ENCODE peak calls at places on chromosomes 5 and 9, in nine cellular contexts. O is spleen; I is colonic mucosa; C is tibial nerve; L is body of pancreas; P is CD8-positive, alpha-beta memory T cell; M is naive thymus-derived CD4-positive, alpha-beta T cell; T is psoas muscle; D is OCI-LY7. Q is an unnamed sample.

GRCh38 chr5:53779541-53779981 is 219.1 kb downstream of the NDUFS4 start:
- DNase-seq in L (no peak), I (no peak), O (no peak), D (no peak), C (peak; percentile 10), T (no peak), P (no peak), M (no peak), Q (peak; percentile 37)

GRCh38 chr5:133396187-133396621 is 216.1 kb downstream of the FSTL4 start:
- DNase-seq in P (no peak), D (no peak), I (no peak), O (no peak), T (no peak), C (no peak), L (no peak), M (no peak), Q (no peak)

GRCh38 chr9:87381746-87382145 is 115.9 kb upstream of the DAPK1 start:
- DNase-seq in P (no peak), D (no peak), I (no peak), O (no peak), T (no peak), L (no peak), C (no peak), M (no peak), Q (no peak)

GRCh38 chr5:90161399-90161798 is 248.2 kb downstream of the CETN3 start:
- DNase-seq in C (peak; percentile 22), L (peak; percentile 71), P (no peak), I (no peak), M (no peak), D (peak; percentile 1), T (no peak), O (peak; percentile 78), Q (peak; percentile 75)

GRCh38 chr5:175013251-175013650 is 288.9 kb downstream of the MSX2 start:
- DNase-seq in I (no peak), D (no peak), P (no peak), M (no peak), T (no peak), O (no peak), C (no peak), L (no peak), Q (no peak)

GRCh38 chr9:37676411-37676830 is 25.7 kb downstream of the FRMPD1 start:
- DNase-seq in M (no peak), T (peak; percentile 57), O (no peak), D (no peak), L (peak; percentile 24), P (no peak), C (no peak), I (no peak), Q (no peak)

GRCh38 chr5:102759289-102759688 is 4.2 kb downstream of the PAM start:
- DNase-seq in O (no peak), C (peak; percentile 24), D (no peak), P (no peak), M (no peak), L (no peak), T (no peak), I (no peak), Q (no peak)

GRCh38 chr5:20617876-20618275 is 629.9 kb upstream of the CDH18 start:
- DNase-seq in M (no peak), C (no peak), D (no peak), O (no peak), T (no peak), P (no peak), L (no peak), I (no peak), Q (no peak)

GRCh38 chr5:11854926-11855325 is 49.3 kb downstream of the CTNND2 start:
- DNase-seq in C (no peak), L (no peak), T (no peak), D (no peak), I (no peak), M (no peak), O (no peak), P (no peak), Q (no peak)

GRCh38 chr9:97809666-97810344 is 43.2 kb upstream of the FOXE1 start:
- DNase-seq in L (no peak), I (no peak), M (no peak), O (no peak), D (no peak), T (no peak), P (no peak), C (no peak), Q (no peak)

GRCh38 chr5:113343343-113343742 is 91.4 kb downstream of the TSSK1B start:
- DNase-seq in I (no peak), O (no peak), T (no peak), L (no peak), M (no peak), D (no peak), C (no peak), P (no peak), Q (no peak)

GRCh38 chr9:127930298-127931091 is at the start of gene PIP5KL1:
- DNase-seq in P (peak; percentile 71), C (peak; percentile 70), I (peak; percentile 81), T (peak; percentile 88), M (peak; percentile 67), O (peak; percentile 92), L (peak; percentile 78), D (peak; percentile 84), Q (peak; percentile 81)

GRCh38 chr5:111170279-111170678 is 53.9 kb upstream of the CAMK4 start:
- DNase-seq in M (no peak), P (no peak), L (no peak), O (no peak), I (no peak), D (no peak), C (no peak), T (no peak), Q (no peak)

GRCh38 chr5:109951348-109951747 is 261.6 kb downstream of the MAN2A1 start:
- DNase-seq in D (no peak), O (no peak), C (no peak), L (no peak), M (no peak), I (no peak), T (no peak), P (no peak), Q (no peak)

GRCh38 chr9:76764138-76764537 is at the start of gene PCA3:
- DNase-seq in C (no peak), D (no peak), P (no peak), L (no peak), O (no peak), M (no peak), I (no peak), T (no peak), Q (no peak)

GRCh38 chr5:81303563-81303962 is 2.2 kb downstream of the ZCCHC9 start:
- DNase-seq in C (no peak), P (no peak), D (no peak), I (no peak), M (no peak), O (no peak), T (no peak), L (no peak), Q (no peak)

GRCh38 chr5:81301221-81302015 is at the start of gene ZCCHC9:
- DNase-seq in P (peak; percentile 91), I (peak; percentile 95), L (peak; percentile 94), D (peak; percentile 96), O (peak; percentile 98), M (peak; percentile 89), T (peak; percentile 97), C (peak; percentile 88), Q (peak; percentile 93)

GRCh38 chr5:81297531-81297930 is 3.9 kb upstream of the ZCCHC9 start:
- DNase-seq in O (no peak), M (no peak), I (no peak), D (no peak), L (no peak), P (no peak), C (no peak), T (no peak), Q (no peak)

GRCh38 chr5:81305783-81306182 is 4.4 kb downstream of the ZCCHC9 start:
- DNase-seq in D (no peak), I (no peak), O (no peak), M (no peak), L (no peak), T (no peak), C (no peak), P (no peak), Q (no peak)

DNA sequence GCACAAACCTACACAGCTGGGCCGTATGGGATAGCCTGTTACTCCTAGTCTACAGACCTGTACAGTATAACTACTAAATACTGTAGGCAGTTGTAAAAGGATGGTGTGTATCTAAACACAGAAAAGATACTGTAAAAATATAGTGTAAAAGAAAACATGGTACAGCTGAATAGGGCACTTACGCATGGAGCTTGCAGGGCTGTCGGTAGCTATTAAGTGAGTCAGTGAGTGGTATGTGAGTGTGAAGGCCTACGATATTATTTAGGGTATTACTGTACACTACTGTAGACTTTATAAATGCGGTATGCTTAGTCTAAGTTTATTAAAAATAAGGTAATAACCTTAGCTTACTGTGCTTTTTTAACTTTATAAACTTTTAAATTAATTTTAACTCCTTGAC is 1.2 kb downstream of the ZCCHC9 start:
- DNase-seq in O (no peak), M (no peak), P (no peak), D (no peak), C (no peak), I (no peak), L (no peak), T (no peak), Q (no peak)
- H3K4me3 ChIP-seq in O (peak overlapping the region; percentile 69), M (peak overlapping the region; percentile 75), P (peak overlapping the region; percentile 68), D (peak overlapping the region; percentile 77), C (peak overlapping the region; percentile 79), I (peak overlapping the region; percentile 88), L (no peak overlapping the region), T (peak overlapping the region; percentile 91), Q (no peak overlapping the region)

DNA sequence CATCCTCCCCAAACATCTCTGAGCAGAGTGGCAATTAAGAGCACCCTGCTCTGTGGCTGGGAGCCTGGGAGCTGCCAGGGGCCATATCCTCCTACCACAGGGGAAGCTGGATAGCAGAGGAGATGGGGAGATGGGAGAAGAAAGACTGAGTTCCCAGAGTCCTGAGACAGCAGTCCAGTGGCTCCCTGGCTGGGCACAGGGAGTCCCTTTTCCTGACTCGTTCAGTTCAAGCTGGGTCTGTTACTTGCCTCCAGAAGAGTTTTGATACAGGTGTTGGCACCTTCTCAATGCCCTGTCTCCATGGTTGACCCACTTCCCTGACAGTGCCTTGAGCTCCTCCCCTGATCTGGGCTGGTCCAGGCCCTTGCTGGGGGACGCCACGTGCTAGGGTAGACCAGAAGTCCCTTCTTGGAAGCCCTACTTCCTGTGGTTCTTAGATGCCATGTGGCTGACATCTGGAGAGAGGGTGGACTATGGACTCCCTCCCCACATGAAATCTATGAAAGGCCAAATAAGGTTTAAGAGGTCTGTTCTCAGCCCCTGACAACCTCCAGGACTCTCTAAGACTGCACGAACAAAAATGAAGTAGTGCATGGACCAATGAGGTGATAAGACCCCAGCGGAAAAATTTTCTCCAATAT is 166.2 kb downstream of the AUH start:
- DNase-seq in I (no peak), C (no peak), D (no peak), M (no peak), O (no peak), L (no peak), P (no peak), T (no peak), Q (no peak)
- H3K4me1 ChIP-seq in I (peaks cover 6% of the 10 kb centered on the region), C (no peaks in the 10 kb centered on the region), D (peaks cover 46% of the 10 kb centered on the region), M (peaks cover 20% of the 10 kb centered on the region), O (peaks cover 86% of the 10 kb centered on the region), L (peaks cover 86% of the 10 kb centered on the region), P (peaks cover 30% of the 10 kb centered on the region), T (peaks cover 58% of the 10 kb centered on the region), Q (peaks cover 54% of the 10 kb centered on the region)

GRCh38 chr9:129620669-129621295 is at the start of gene C9orf50:
- DNase-seq in P (no peak), L (no peak), T (no peak), M (no peak), O (no peak), C (no peak), D (no peak), I (no peak), Q (no peak)
- H3K4me3 ChIP-seq in P (no peak within 1 kb of the TSS), L (no peak within 1 kb of the TSS), T (peak within 1 kb of the TSS; percentile 64), M (no peak within 1 kb of the TSS), O (peak within 1 kb of the TSS; percentile 36), C (peak within 1 kb of the TSS; percentile 33), D (no peak within 1 kb of the TSS), I (peak within 1 kb of the TSS; percentile 29), Q (no peak within 1 kb of the TSS)

GRCh38 chr5:167571824-167572223 is 719.6 kb upstream of the WWC1 start:
- DNase-seq in L (no peak), T (no peak), D (no peak), P (no peak), C (no peak), O (no peak), I (no peak), M (no peak), Q (no peak)
- H3K4me1 ChIP-seq in L (peaks cover 12% of the 10 kb centered on the region), T (no peaks in the 10 kb centered on the region), D (no peaks in the 10 kb centered on the region), P (no peaks in the 10 kb centered on the region), C (no peaks in the 10 kb centered on the region), O (peaks cover 7% of the 10 kb centered on the region), I (no peaks in the 10 kb centered on the region), M (no peaks in the 10 kb centered on the region), Q (no peaks in the 10 kb centered on the region)

Q was measured in adrenal gland.